ENCODE peak calls at places on chromosomes 5 and 9, in seven cellular contexts. One of them, this sample, is unnamed.

GRCh38 chr5:123438902-123439301 is 15.7 kb upstream of the CEP120 start:
- DNase-seq in GM12878: no peak
- DNase-seq in K562: no peak
- DNase-seq in HepG2: no peak
- DNase-seq in H1: no peak
- DNase-seq in HCT116: no peak
- DNase-seq in SK-N-SH: no peak
- DNase-seq in this sample: peak; percentile 71

GRCh38 chr9:3497406-3497805 is 28.4 kb downstream of the RFX3 start:
- DNase-seq in SK-N-SH: no peak
- DNase-seq in K562: no peak
- DNase-seq in HCT116: no peak
- DNase-seq in HepG2: no peak
- DNase-seq in H1: no peak
- DNase-seq in GM12878: no peak
- DNase-seq in this sample: no peak

GRCh38 chr9:91658513-91659105 is 235.0 kb upstream of the NFIL3 start:
- DNase-seq in K562: no peak
- DNase-seq in HCT116: no peak
- DNase-seq in SK-N-SH: no peak
- DNase-seq in GM12878: no peak
- DNase-seq in HepG2: no peak
- DNase-seq in H1: no peak
- DNase-seq in this sample: no peak

GRCh38 chr5:91928751-91929521 is 545.8 kb upstream of the ARRDC3 start:
- DNase-seq in H1: no peak
- DNase-seq in K562: no peak
- DNase-seq in HepG2: no peak
- DNase-seq in SK-N-SH: peak; percentile 25
- DNase-seq in HCT116: peak; percentile 10
- DNase-seq in GM12878: no peak
- DNase-seq in this sample: peak; percentile 23

GRCh38 chr9:104144336-104144735 is 50.2 kb downstream of the SMC2 start:
- DNase-seq in H1: no peak
- DNase-seq in HepG2: no peak
- DNase-seq in SK-N-SH: no peak
- DNase-seq in HCT116: no peak
- DNase-seq in K562: no peak
- DNase-seq in GM12878: no peak
- DNase-seq in this sample: peak; percentile 2

GRCh38 chr5:181221792-181222629 is 1.1 kb upstream of the TRIM41 start:
- DNase-seq in HCT116: peak; percentile 93
- DNase-seq in HepG2: peak; percentile 94
- DNase-seq in H1: peak; percentile 95
- DNase-seq in K562: no peak
- DNase-seq in GM12878: peak; percentile 95
- DNase-seq in SK-N-SH: peak; percentile 70
- DNase-seq in this sample: no peak

GRCh38 chr5:154412316-154412715 is 33.5 kb upstream of the SAP30L start:
- DNase-seq in H1: no peak
- DNase-seq in GM12878: no peak
- DNase-seq in HCT116: no peak
- DNase-seq in HepG2: no peak
- DNase-seq in SK-N-SH: no peak
- DNase-seq in K562: no peak
- DNase-seq in this sample: no peak

GRCh38 chr5:173673295-173674170 is 57.1 kb upstream of the BOD1 start:
- DNase-seq in HepG2: no peak
- DNase-seq in HCT116: no peak
- DNase-seq in SK-N-SH: no peak
- DNase-seq in GM12878: no peak
- DNase-seq in H1: no peak
- DNase-seq in K562: no peak
- DNase-seq in this sample: no peak

GRCh38 chr5:10424124-10424731 is 17.5 kb upstream of the ROPN1L start:
- DNase-seq in K562: no peak
- DNase-seq in HCT116: peak; percentile 8
- DNase-seq in GM12878: no peak
- DNase-seq in H1: no peak
- DNase-seq in SK-N-SH: peak; percentile 43
- DNase-seq in HepG2: peak; percentile 13
- DNase-seq in this sample: peak; percentile 25

GRCh38 chr5:132272341-132273210 is 15.1 kb downstream of the PDLIM4 start:
- DNase-seq in H1: no peak
- DNase-seq in K562: peak; percentile 61
- DNase-seq in SK-N-SH: peak; percentile 81
- DNase-seq in HepG2: peak; percentile 38
- DNase-seq in HCT116: no peak
- DNase-seq in GM12878: no peak
- DNase-seq in this sample: peak; percentile 75

GRCh38 chr5:82159014-82159413 is 119.1 kb downstream of the RPS23 start:
- DNase-seq in K562: no peak
- DNase-seq in GM12878: no peak
- DNase-seq in H1: no peak
- DNase-seq in HCT116: peak; percentile 53
- DNase-seq in SK-N-SH: no peak
- DNase-seq in HepG2: no peak
- DNase-seq in this sample: no peak

GRCh38 chr5:172795401-172795977 is 24.5 kb upstream of the DUSP1 start:
- DNase-seq in H1: no peak
- DNase-seq in K562: no peak
- DNase-seq in GM12878: no peak
- DNase-seq in HCT116: no peak
- DNase-seq in SK-N-SH: no peak
- DNase-seq in HepG2: no peak
- DNase-seq in this sample: no peak

GRCh38 chr9:35406183-35406959 is 83.5 kb upstream of the RUSC2 start:
- DNase-seq in HCT116: no peak
- DNase-seq in GM12878: no peak
- DNase-seq in SK-N-SH: no peak
- DNase-seq in K562: peak; percentile 73
- DNase-seq in HepG2: no peak
- DNase-seq in H1: peak; percentile 80
- DNase-seq in this sample: no peak

GRCh38 chr5:142816577-142816976 is 46.4 kb downstream of the ARHGAP26 start:
- DNase-seq in SK-N-SH: no peak
- DNase-seq in H1: no peak
- DNase-seq in GM12878: no peak
- DNase-seq in HCT116: no peak
- DNase-seq in HepG2: no peak
- DNase-seq in K562: no peak
- DNase-seq in this sample: peak; percentile 26

GRCh38 chr9:80649001-80649420 is 1040.3 kb downstream of the TLE1 start:
- DNase-seq in HepG2: no peak
- DNase-seq in SK-N-SH: no peak
- DNase-seq in H1: no peak
- DNase-seq in HCT116: no peak
- DNase-seq in GM12878: no peak
- DNase-seq in K562: no peak
- DNase-seq in this sample: no peak

GRCh38 chr5:122187426-122187825 is 58.1 kb downstream of the ZNF474 start:
- DNase-seq in HCT116: no peak
- DNase-seq in HepG2: no peak
- DNase-seq in H1: no peak
- DNase-seq in GM12878: no peak
- DNase-seq in SK-N-SH: peak; percentile 31
- DNase-seq in K562: no peak
- DNase-seq in this sample: no peak

DNA sequence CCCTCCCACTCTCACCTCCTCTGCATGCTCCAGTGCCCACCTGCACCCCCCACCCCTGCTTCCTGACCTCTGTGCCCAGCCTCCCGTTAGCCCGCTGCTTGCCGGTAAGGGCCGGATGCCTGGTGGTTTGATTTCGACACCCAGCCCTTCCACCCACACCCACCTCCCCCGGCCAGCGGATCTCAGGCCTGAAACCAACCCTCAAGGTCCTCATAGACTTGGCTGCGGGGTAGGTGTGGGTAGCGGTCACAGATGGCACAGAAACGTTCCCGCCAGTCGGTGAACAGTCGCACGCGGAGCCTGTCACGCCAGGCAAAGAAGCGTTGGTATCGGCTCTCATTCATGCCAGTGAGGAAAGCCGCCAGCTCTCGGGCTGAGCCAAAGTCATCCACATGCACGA is 1.4 kb downstream of the FUT7 start:
- DNase-seq in K562: no peak
- DNase-seq in H1: no peak
- DNase-seq in HepG2: no peak
- DNase-seq in GM12878: peak; percentile 42
- DNase-seq in SK-N-SH: no peak
- DNase-seq in HCT116: no peak
- DNase-seq in this sample: no peak
- TF ChIP-seq JUND in K562: no peak
- TF ChIP-seq JUND in H1: no peak
- TF ChIP-seq JUND in HepG2: no peak
- TF ChIP-seq JUND in GM12878: no peak
- TF ChIP-seq JUND in SK-N-SH: no peak
- TF ChIP-seq JUND in HCT116: no peak
- TF ChIP-seq JUND in this sample: no peak

DNA sequence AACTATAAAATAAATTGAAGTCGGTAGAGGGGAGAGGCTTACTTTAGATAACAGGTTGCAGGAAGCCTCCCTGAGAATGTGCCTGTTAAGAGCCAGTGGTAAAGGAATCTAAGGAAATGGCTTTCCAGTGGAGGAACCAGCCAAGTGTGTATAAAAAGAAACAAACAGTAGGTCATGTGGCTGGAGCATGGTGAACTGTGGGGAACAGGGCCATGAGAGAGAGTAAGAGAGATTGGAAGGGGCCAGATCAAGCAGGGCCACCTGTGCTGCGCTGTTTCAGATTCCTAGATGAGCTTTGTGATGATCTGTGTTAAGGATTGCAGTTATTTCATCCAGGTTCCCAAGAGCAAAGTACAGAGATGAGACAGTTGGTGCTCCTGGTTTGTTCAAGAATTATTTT is 152.7 kb upstream of the SGCD start:
- DNase-seq in H1: no peak
- DNase-seq in HepG2: no peak
- DNase-seq in HCT116: no peak
- DNase-seq in SK-N-SH: no peak
- DNase-seq in K562: no peak
- DNase-seq in GM12878: no peak
- DNase-seq in this sample: no peak
- TF ChIP-seq JUND in H1: no peak
- TF ChIP-seq JUND in HepG2: no peak
- TF ChIP-seq JUND in HCT116: no peak
- TF ChIP-seq JUND in SK-N-SH: no peak
- TF ChIP-seq JUND in K562: no peak
- TF ChIP-seq JUND in GM12878: no peak
- TF ChIP-seq JUND in this sample: no peak

GRCh38 chr5:56337715-56338319 is 104.7 kb upstream of the ANKRD55 start:
- DNase-seq in HepG2: no peak
- DNase-seq in H1: no peak
- DNase-seq in SK-N-SH: no peak
- DNase-seq in K562: no peak
- DNase-seq in HCT116: no peak
- DNase-seq in GM12878: no peak
- DNase-seq in this sample: no peak
- TF ChIP-seq JUND in HepG2: no peak
- TF ChIP-seq JUND in H1: no peak
- TF ChIP-seq JUND in SK-N-SH: no peak
- TF ChIP-seq JUND in K562: no peak
- TF ChIP-seq JUND in HCT116: no peak
- TF ChIP-seq JUND in GM12878: no peak
- TF ChIP-seq JUND in this sample: no peak

DNA sequence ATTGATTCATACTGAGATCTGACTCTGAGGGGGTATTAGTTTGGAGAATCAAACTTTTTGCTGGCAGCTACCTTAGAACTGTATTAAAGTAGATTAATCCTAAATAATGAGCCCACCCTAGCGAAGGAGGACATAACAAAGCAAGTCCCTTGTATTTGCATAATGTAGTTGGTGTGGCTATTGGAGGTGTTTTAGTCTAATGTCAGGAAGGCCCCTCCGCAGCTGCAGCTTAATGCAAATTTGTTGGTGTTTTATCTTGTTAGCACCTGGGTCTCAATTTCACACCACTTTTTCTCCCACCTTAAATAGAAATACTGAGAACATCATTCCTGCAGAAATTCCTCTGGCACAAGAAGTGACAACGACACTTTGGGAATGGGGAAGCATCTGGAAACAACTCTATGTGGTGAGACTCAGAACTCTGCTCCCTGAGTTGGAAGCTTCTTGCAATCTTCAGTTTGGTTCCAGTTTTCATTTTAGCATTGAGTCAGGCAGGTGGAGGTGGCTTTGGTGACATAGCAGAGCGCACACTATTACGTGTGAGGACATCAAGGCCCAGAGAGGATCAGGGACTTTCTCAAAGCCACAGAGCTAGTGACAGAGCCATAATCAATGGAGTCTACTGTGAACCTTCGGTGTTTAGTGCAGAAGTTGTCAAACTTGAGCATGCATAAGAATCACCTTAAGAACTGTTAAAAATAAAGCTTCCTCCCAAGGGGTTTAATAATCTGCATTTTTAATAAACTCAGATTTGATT is 33.9 kb downstream of the DOCK2 start:
- DNase-seq in K562: no peak
- DNase-seq in H1: no peak
- DNase-seq in GM12878: peak; percentile 80
- DNase-seq in SK-N-SH: no peak
- DNase-seq in HepG2: no peak
- DNase-seq in HCT116: no peak
- DNase-seq in this sample: no peak
- TF ChIP-seq JUND in K562: no peak
- TF ChIP-seq JUND in H1: no peak
- TF ChIP-seq JUND in GM12878: peak; percentile 12
- TF ChIP-seq JUND in SK-N-SH: no peak
- TF ChIP-seq JUND in HepG2: no peak
- TF ChIP-seq JUND in HCT116: no peak
- TF ChIP-seq JUND in this sample: no peak

This sample was measured in T47D.